ENCODE peak calls at places on chromosomes 3 and 15, in four cellular contexts. One of them, this sample, is unnamed.

GRCh38 chr3:66484106-66484857 is 16.5 kb downstream of the LRIG1 start:
- DNase-seq in stimulated activated CD8-positive, alpha-beta memory T cell treated with anti-CD3 and anti-CD28 coated beads, Interleukin-15, amount 100 ng/mL, for 1 hour: no peak
- DNase-seq in ELF-1: no peak
- DNase-seq in naive thymus-derived CD8-positive, alpha-beta T cell: no peak
- DNase-seq in this sample: no peak

GRCh38 chr3:12954891-12955650 is 113.7 kb upstream of the RPL32 start:
- DNase-seq in stimulated activated CD8-positive, alpha-beta memory T cell treated with anti-CD3 and anti-CD28 coated beads, Interleukin-15, amount 100 ng/mL, for 1 hour: no peak
- DNase-seq in ELF-1: no peak
- DNase-seq in naive thymus-derived CD8-positive, alpha-beta T cell: no peak
- DNase-seq in this sample: peak; percentile 54

GRCh38 chr3:111733154-111733553 is 125.9 kb upstream of the PHLDB2 start:
- DNase-seq in stimulated activated CD8-positive, alpha-beta memory T cell treated with anti-CD3 and anti-CD28 coated beads, Interleukin-15, amount 100 ng/mL, for 1 hour: no peak
- DNase-seq in ELF-1: no peak
- DNase-seq in naive thymus-derived CD8-positive, alpha-beta T cell: no peak
- DNase-seq in this sample: no peak

GRCh38 chr3:53795176-53795575 is 51.0 kb downstream of the CHDH start:
- DNase-seq in stimulated activated CD8-positive, alpha-beta memory T cell treated with anti-CD3 and anti-CD28 coated beads, Interleukin-15, amount 100 ng/mL, for 1 hour: no peak
- DNase-seq in ELF-1: no peak
- DNase-seq in naive thymus-derived CD8-positive, alpha-beta T cell: no peak
- DNase-seq in this sample: no peak

GRCh38 chr3:5466752-5467151 is 279.2 kb downstream of the EDEM1 start:
- DNase-seq in stimulated activated CD8-positive, alpha-beta memory T cell treated with anti-CD3 and anti-CD28 coated beads, Interleukin-15, amount 100 ng/mL, for 1 hour: no peak
- DNase-seq in ELF-1: no peak
- DNase-seq in naive thymus-derived CD8-positive, alpha-beta T cell: no peak
- DNase-seq in this sample: no peak

GRCh38 chr15:35437157-35437556 is 108.8 kb downstream of the DPH6 start:
- DNase-seq in stimulated activated CD8-positive, alpha-beta memory T cell treated with anti-CD3 and anti-CD28 coated beads, Interleukin-15, amount 100 ng/mL, for 1 hour: no peak
- DNase-seq in ELF-1: peak; percentile 23
- DNase-seq in naive thymus-derived CD8-positive, alpha-beta T cell: no peak
- DNase-seq in this sample: no peak

GRCh38 chr3:82815417-82816058 is 1054.1 kb upstream of the GBE1 start:
- DNase-seq in stimulated activated CD8-positive, alpha-beta memory T cell treated with anti-CD3 and anti-CD28 coated beads, Interleukin-15, amount 100 ng/mL, for 1 hour: no peak
- DNase-seq in ELF-1: no peak
- DNase-seq in naive thymus-derived CD8-positive, alpha-beta T cell: no peak
- DNase-seq in this sample: no peak

GRCh38 chr3:108089544-108089943 is 1.3 kb downstream of the CD47 start:
- DNase-seq in stimulated activated CD8-positive, alpha-beta memory T cell treated with anti-CD3 and anti-CD28 coated beads, Interleukin-15, amount 100 ng/mL, for 1 hour: no peak
- DNase-seq in ELF-1: no peak
- DNase-seq in naive thymus-derived CD8-positive, alpha-beta T cell: no peak
- DNase-seq in this sample: no peak

GRCh38 chr3:23479026-23479425 is 275.9 kb downstream of the UBE2E2 start:
- DNase-seq in stimulated activated CD8-positive, alpha-beta memory T cell treated with anti-CD3 and anti-CD28 coated beads, Interleukin-15, amount 100 ng/mL, for 1 hour: no peak
- DNase-seq in ELF-1: no peak
- DNase-seq in naive thymus-derived CD8-positive, alpha-beta T cell: no peak
- DNase-seq in this sample: no peak

GRCh38 chr15:48332642-48333034 is 1.4 kb downstream of the DUT start:
- DNase-seq in stimulated activated CD8-positive, alpha-beta memory T cell treated with anti-CD3 and anti-CD28 coated beads, Interleukin-15, amount 100 ng/mL, for 1 hour: no peak
- DNase-seq in ELF-1: no peak
- DNase-seq in naive thymus-derived CD8-positive, alpha-beta T cell: no peak
- DNase-seq in this sample: no peak

GRCh38 chr3:172201136-172201989 is 162.0 kb downstream of the FNDC3B start:
- DNase-seq in stimulated activated CD8-positive, alpha-beta memory T cell treated with anti-CD3 and anti-CD28 coated beads, Interleukin-15, amount 100 ng/mL, for 1 hour: no peak
- DNase-seq in ELF-1: no peak
- DNase-seq in naive thymus-derived CD8-positive, alpha-beta T cell: no peak
- DNase-seq in this sample: peak; percentile 60

GRCh38 chr3:159499031-159499793 is 489.4 kb upstream of the IL12A start:
- DNase-seq in stimulated activated CD8-positive, alpha-beta memory T cell treated with anti-CD3 and anti-CD28 coated beads, Interleukin-15, amount 100 ng/mL, for 1 hour: no peak
- DNase-seq in ELF-1: no peak
- DNase-seq in naive thymus-derived CD8-positive, alpha-beta T cell: no peak
- DNase-seq in this sample: no peak

This sample was measured in testis.